ENCODE peak calls at places on chromosome 14, in seven cellular contexts. D is gastrocnemius medialis; Q is bronchial epithelial cell; I is MM.1S; J is H9; S is CD4-positive, alpha-beta T cell; N is fibroblast of lung. P is an unnamed sample.

GRCh38 chr14:24613241-24613640 is 3.8 kb upstream of the GZMH start:
- DNase-seq in N (no peak), J (no peak), D (no peak), S (no peak), Q (peak; percentile 57), I (no peak), P (no peak)

GRCh38 chr14:28756896-28757570 is 9.6 kb upstream of the FOXG1 start:
- DNase-seq in D (no peak), J (peak; percentile 62), S (no peak), Q (peak; percentile 43), N (peak; percentile 70), I (no peak), P (no peak)

GRCh38 chr14:105420976-105421674 is 1.5 kb downstream of the MTA1 start:
- DNase-seq in N (no peak), J (no peak), I (no peak), S (no peak), Q (no peak), D (no peak), P (no peak)

GRCh38 chr14:77123381-77124344 is 17.9 kb downstream of the ZDHHC22 start:
- DNase-seq in N (no peak), Q (peak; percentile 94), I (no peak), S (no peak), J (peak; percentile 46), D (peak; percentile 58), P (peak; percentile 77)

GRCh38 chr14:101843665-101844064 is 82.2 kb downstream of the PPP2R5C start:
- DNase-seq in D (no peak), J (no peak), Q (no peak), S (peak; percentile 65), N (peak; percentile 11), I (peak; percentile 80), P (no peak)

GRCh38 chr14:99320105-99320572 is 48.1 kb upstream of the BCL11B start:
- DNase-seq in I (peak; percentile 43), N (peak; percentile 16), S (peak; percentile 46), D (no peak), Q (peak; percentile 26), J (peak; percentile 84), P (peak; percentile 14)

GRCh38 chr14:105894125-105894977 is 368.0 kb downstream of the TMEM121 start:
- DNase-seq in D (no peak), I (no peak), S (no peak), Q (no peak), N (no peak), J (no peak), P (no peak)

GRCh38 chr14:48936881-48937280 is 649.3 kb downstream of the RPS29 start:
- DNase-seq in N (no peak), Q (no peak), J (no peak), D (no peak), I (no peak), S (no peak), P (no peak)

GRCh38 chr14:103539056-103539825 is 10.2 kb downstream of the TRMT61A start:
- DNase-seq in D (no peak), Q (no peak), J (no peak), S (no peak), I (no peak), N (no peak), P (no peak)

GRCh38 chr14:30002859-30003258 is 75.2 kb upstream of the PRKD1 start:
- DNase-seq in J (no peak), N (no peak), D (no peak), I (no peak), S (no peak), Q (no peak), P (no peak)

GRCh38 chr14:24310666-24311604 is at the start of gene LTB4R:
- DNase-seq in I (peak; percentile 61), Q (peak; percentile 59), S (peak; percentile 58), J (no peak), D (peak; percentile 38), N (peak; percentile 77), P (peak; percentile 64)

GRCh38 chr14:50001999-50002925 is 109.4 kb downstream of the ARF6 start:
- DNase-seq in J (no peak), N (no peak), Q (peak; percentile 85), S (peak; percentile 72), D (no peak), I (peak; percentile 55), P (no peak)

GRCh38 chr14:50955373-50956043 is 11.2 kb upstream of the PYGL start:
- DNase-seq in I (no peak), N (peak; percentile 85), S (no peak), J (peak; percentile 85), D (peak; percentile 23), Q (peak; percentile 100), P (peak; percentile 68)

GRCh38 chr14:104512061-104512460 is 67.5 kb upstream of the C14orf180 start:
- DNase-seq in J (no peak), I (no peak), D (no peak), Q (no peak), N (no peak), S (no peak), P (no peak)

GRCh38 chr14:78970677-78971076 is 800.5 kb downstream of the NRXN3 start:
- DNase-seq in Q (no peak), D (no peak), J (no peak), S (no peak), I (no peak), N (no peak), P (no peak)

GRCh38 chr14:50333010-50333409 is 20.9 kb downstream of the DMAC2L start:
- DNase-seq in S (no peak), I (no peak), Q (peak; percentile 95), J (no peak), N (peak; percentile 87), D (no peak), P (no peak)

DNA sequence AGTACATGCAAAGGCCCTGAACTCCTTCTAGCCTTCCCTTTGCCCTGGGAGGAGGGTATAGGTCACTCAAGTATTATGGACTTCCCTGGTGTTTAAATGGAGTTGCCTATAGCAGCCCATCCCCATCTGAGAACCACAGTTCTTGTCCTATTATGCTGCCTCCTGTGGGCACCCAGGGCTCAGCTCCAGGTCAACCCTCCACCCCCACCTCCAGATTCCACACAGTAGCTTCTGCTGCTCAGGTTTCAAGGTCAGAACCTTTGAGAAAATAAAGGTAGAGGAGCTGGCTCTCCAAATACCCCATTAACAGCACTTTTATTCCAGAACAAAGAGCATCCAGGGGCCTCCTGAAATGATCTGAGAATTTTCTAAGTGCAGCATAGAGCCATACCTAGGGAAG is 57.4 kb downstream of the ACTN1 start:
- DNase-seq in I (no peak), D (no peak), N (no peak), Q (no peak), J (no peak), S (no peak), P (no peak)
- TF ChIP-seq CTCF in I (no peak), D (no peak), N (no peak), Q (no peak), J (peak; percentile 32), S (no peak), P (no peak)

GRCh38 chr14:42228611-42229010 is 621.9 kb downstream of the LRFN5 start:
- DNase-seq in D (no peak), Q (no peak), N (no peak), S (no peak), J (no peak), I (peak; percentile 9), P (no peak)

GRCh38 chr14:42224053-42224888 is 617.6 kb downstream of the LRFN5 start:
- DNase-seq in S (no peak), N (peak; percentile 86), J (peak; percentile 61), D (peak; percentile 7), Q (peak; percentile 52), I (no peak), P (no peak)

GRCh38 chr14:42229294-42229693 is 622.6 kb downstream of the LRFN5 start:
- DNase-seq in J (no peak), D (no peak), Q (no peak), S (no peak), I (no peak), N (no peak), P (no peak)

DNA sequence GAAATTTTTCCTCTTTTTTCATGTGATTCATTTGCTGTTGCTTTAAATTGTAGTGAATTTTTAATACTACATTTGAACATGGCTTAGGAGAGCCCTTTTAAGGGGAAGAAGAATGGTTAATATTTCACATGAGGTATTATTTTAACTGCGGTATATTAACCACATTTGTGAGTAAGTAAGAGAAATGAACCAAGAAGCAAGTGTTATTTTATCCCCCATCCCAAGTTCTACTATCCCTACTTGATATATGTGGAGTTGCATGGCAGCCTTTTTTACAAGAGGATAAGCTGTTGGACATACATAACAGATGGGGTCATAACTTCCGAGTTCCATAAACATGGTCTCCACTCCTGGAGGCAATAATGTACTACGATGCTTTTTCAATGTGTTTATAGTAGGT is 623.3 kb downstream of the LRFN5 start:
- DNase-seq in D (no peak), I (no peak), Q (no peak), J (no peak), S (no peak), N (no peak), P (no peak)
- H3K27me3 ChIP-seq in D (no peaks in the 10 kb centered on the region), I (no peaks in the 10 kb centered on the region), Q (no peaks in the 10 kb centered on the region), J (no peaks in the 10 kb centered on the region), S (no peaks in the 10 kb centered on the region), N (no peaks in the 10 kb centered on the region), P (no peaks in the 10 kb centered on the region)

GRCh38 chr14:42002139-42002538 is 395.5 kb downstream of the LRFN5 start:
- DNase-seq in S (no peak), Q (peak; percentile 5), N (peak; percentile 7), J (no peak), I (no peak), D (no peak), P (no peak)

GRCh38 chr14:42004321-42004720 is 397.6 kb downstream of the LRFN5 start:
- DNase-seq in N (no peak), D (no peak), Q (no peak), S (no peak), J (no peak), I (no peak), P (no peak)

GRCh38 chr14:42001436-42001835 is 394.8 kb downstream of the LRFN5 start:
- DNase-seq in I (no peak), J (no peak), S (no peak), N (no peak), D (no peak), Q (no peak), P (no peak)

GRCh38 chr14:42000450-42000849 is 393.8 kb downstream of the LRFN5 start:
- DNase-seq in I (no peak), J (no peak), Q (peak; percentile 53), S (no peak), N (no peak), D (no peak), P (no peak)
- TF ChIP-seq CTCF in I (no peak), J (no peak), Q (no peak), S (no peak), N (no peak), D (no peak), P (no peak)

DNA sequence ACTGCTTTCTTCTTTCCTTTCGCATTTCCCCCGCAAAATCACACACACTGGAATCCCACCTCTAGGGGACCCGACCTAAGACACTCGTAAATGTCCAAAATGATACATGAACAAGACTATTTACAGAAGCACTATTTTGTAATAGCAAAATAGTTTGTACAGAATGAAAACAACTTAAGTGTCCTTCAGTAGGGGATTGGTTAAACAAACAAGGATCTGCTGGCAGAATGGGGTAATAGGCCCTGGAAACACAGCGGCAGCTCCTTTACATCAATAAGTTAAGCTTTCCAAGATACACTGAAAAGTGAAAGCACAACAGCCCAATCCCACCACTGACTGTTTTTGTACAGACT is 48.8 kb downstream of the LTBP2 start:
- DNase-seq in J (no peak), S (no peak), N (peak; percentile 91), I (no peak), Q (no peak), D (no peak), P (no peak)
- H3K27me3 ChIP-seq in J (no peaks in the 10 kb centered on the region), S (no peaks in the 10 kb centered on the region), N (no peaks in the 10 kb centered on the region), I (no peaks in the 10 kb centered on the region), Q (no peaks in the 10 kb centered on the region), D (no peaks in the 10 kb centered on the region), P (no peaks in the 10 kb centered on the region)

P was measured in breast epithelium.